ENCODE peak calls at places on chromosome 1, in five cellular contexts. One of them, this sample, is unnamed.

GRCh38 chr1:21781971-21782867 is 730 bp downstream of the USP48 start:
- DNase-seq in thoracic aorta: no peak
- DNase-seq in IMR-90: peak
- DNase-seq in cardiac muscle cell: peak
- DNase-seq in neural progenitor cell: peak
- DNase-seq in this sample: peak

GRCh38 chr1:101364370-101365120 is 127.7 kb downstream of the S1PR1 start:
- DNase-seq in thoracic aorta: no peak
- DNase-seq in IMR-90: peak
- DNase-seq in cardiac muscle cell: peak
- DNase-seq in neural progenitor cell: no peak
- DNase-seq in this sample: no peak

GRCh38 chr1:233289676-233290075 is 5.8 kb downstream of the PCNX2 start:
- DNase-seq in thoracic aorta: no peak
- DNase-seq in IMR-90: no peak
- DNase-seq in cardiac muscle cell: no peak
- DNase-seq in neural progenitor cell: peak
- DNase-seq in this sample: no peak

GRCh38 chr1:25148673-25149300 is 83.5 kb downstream of the SYF2 start:
- DNase-seq in thoracic aorta: no peak
- DNase-seq in IMR-90: no peak
- DNase-seq in cardiac muscle cell: no peak
- DNase-seq in neural progenitor cell: peak
- DNase-seq in this sample: peak

GRCh38 chr1:36354486-36354885 is 31.0 kb upstream of the EVA1B start:
- DNase-seq in thoracic aorta: no peak
- DNase-seq in IMR-90: no peak
- DNase-seq in cardiac muscle cell: no peak
- DNase-seq in neural progenitor cell: no peak
- DNase-seq in this sample: no peak

GRCh38 chr1:159889821-159890252 is 10.1 kb downstream of the CFAP45 start:
- DNase-seq in thoracic aorta: no peak
- DNase-seq in IMR-90: peak
- DNase-seq in cardiac muscle cell: no peak
- DNase-seq in neural progenitor cell: peak
- DNase-seq in this sample: peak

GRCh38 chr1:204493145-204493881 is 1.3 kb downstream of the PIK3C2B start:
- DNase-seq in thoracic aorta: no peak
- DNase-seq in IMR-90: peak
- DNase-seq in cardiac muscle cell: peak
- DNase-seq in neural progenitor cell: peak
- DNase-seq in this sample: peak

GRCh38 chr1:84062496-84062895 is 63.6 kb upstream of the TTLL7 start:
- DNase-seq in thoracic aorta: no peak
- DNase-seq in IMR-90: no peak
- DNase-seq in cardiac muscle cell: no peak
- DNase-seq in neural progenitor cell: no peak
- DNase-seq in this sample: no peak

GRCh38 chr1:223742861-223743517 is 30.6 kb downstream of the CAPN2 start:
- DNase-seq in thoracic aorta: no peak
- DNase-seq in IMR-90: no peak
- DNase-seq in cardiac muscle cell: no peak
- DNase-seq in neural progenitor cell: no peak
- DNase-seq in this sample: peak

GRCh38 chr1:147892731-147893214 is 9.8 kb upstream of the GJA8 start:
- DNase-seq in thoracic aorta: no peak
- DNase-seq in IMR-90: peak
- DNase-seq in cardiac muscle cell: peak
- DNase-seq in neural progenitor cell: peak
- DNase-seq in this sample: peak

GRCh38 chr1:26132128-26132824 is 20.7 kb downstream of the PDIK1L start:
- DNase-seq in thoracic aorta: no peak
- DNase-seq in IMR-90: no peak
- DNase-seq in cardiac muscle cell: no peak
- DNase-seq in neural progenitor cell: no peak
- DNase-seq in this sample: no peak

GRCh38 chr1:35717911-35718476 is 690 bp downstream of the C1orf216 start:
- DNase-seq in thoracic aorta: no peak
- DNase-seq in IMR-90: peak
- DNase-seq in cardiac muscle cell: peak
- DNase-seq in neural progenitor cell: peak
- DNase-seq in this sample: peak

GRCh38 chr1:240611619-240612490 is at the start of gene GREM2:
- DNase-seq in thoracic aorta: no peak
- DNase-seq in IMR-90: peak
- DNase-seq in cardiac muscle cell: peak
- DNase-seq in neural progenitor cell: peak
- DNase-seq in this sample: peak

GRCh38 chr1:21691739-21692138 is 22.6 kb upstream of the RAP1GAP start:
- DNase-seq in thoracic aorta: no peak
- DNase-seq in IMR-90: no peak
- DNase-seq in cardiac muscle cell: no peak
- DNase-seq in neural progenitor cell: no peak
- DNase-seq in this sample: peak

GRCh38 chr1:63662846-63663245 is 69.6 kb downstream of the PGM1 start:
- DNase-seq in thoracic aorta: no peak
- DNase-seq in IMR-90: peak
- DNase-seq in cardiac muscle cell: no peak
- DNase-seq in neural progenitor cell: no peak
- DNase-seq in this sample: peak

GRCh38 chr1:162543228-162543627 is 18.3 kb upstream of the UAP1 start:
- DNase-seq in thoracic aorta: no peak
- DNase-seq in IMR-90: no peak
- DNase-seq in cardiac muscle cell: no peak
- DNase-seq in neural progenitor cell: no peak
- DNase-seq in this sample: no peak

GRCh38 chr1:156619582-156619955 is 354 bp downstream of the HAPLN2 start:
- DNase-seq in thoracic aorta: no peak
- DNase-seq in IMR-90: no peak
- DNase-seq in cardiac muscle cell: no peak
- DNase-seq in neural progenitor cell: no peak
- DNase-seq in this sample: no peak
- TF ChIP-seq CTCF in thoracic aorta: no peak
- TF ChIP-seq CTCF in IMR-90: no peak
- TF ChIP-seq CTCF in cardiac muscle cell: no peak
- TF ChIP-seq CTCF in neural progenitor cell: no peak
- TF ChIP-seq CTCF in this sample: no peak

DNA sequence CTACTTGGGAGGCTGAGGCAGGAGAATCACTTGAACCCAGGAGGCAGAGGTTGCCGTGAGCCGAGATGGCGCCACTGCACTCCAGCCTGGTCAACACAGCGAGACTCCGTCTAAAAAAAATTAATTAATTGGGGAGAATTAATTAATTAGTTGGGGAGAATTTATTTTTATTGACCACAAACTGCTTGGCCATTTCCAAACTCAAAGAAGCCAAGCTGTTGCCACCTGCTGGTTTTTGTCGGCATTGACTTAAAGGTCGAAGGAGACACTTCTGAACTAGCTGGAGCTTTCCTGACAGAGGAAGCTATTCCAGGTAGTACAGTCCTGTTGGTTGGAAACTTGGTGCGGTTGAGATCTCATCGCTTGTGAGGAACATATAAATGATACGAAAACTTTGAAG is 13.1 kb downstream of the MAP1LC3C start:
- DNase-seq in thoracic aorta: no peak
- DNase-seq in IMR-90: peak
- DNase-seq in cardiac muscle cell: peak
- DNase-seq in neural progenitor cell: peak
- DNase-seq in this sample: peak
- H3K4me3 ChIP-seq in thoracic aorta: no peak
- H3K4me3 ChIP-seq in IMR-90: no peak
- H3K4me3 ChIP-seq in cardiac muscle cell: no peak
- H3K4me3 ChIP-seq in neural progenitor cell: no peak
- H3K4me3 ChIP-seq in this sample: no peak

GRCh38 chr1:209076688-209077087 is 506.8 kb upstream of the CAMK1G start:
- DNase-seq in thoracic aorta: no peak
- DNase-seq in IMR-90: no peak
- DNase-seq in cardiac muscle cell: no peak
- DNase-seq in neural progenitor cell: no peak
- DNase-seq in this sample: no peak
- TF ChIP-seq CTCF in thoracic aorta: no peak
- TF ChIP-seq CTCF in IMR-90: no peak
- TF ChIP-seq CTCF in cardiac muscle cell: no peak
- TF ChIP-seq CTCF in neural progenitor cell: peak
- TF ChIP-seq CTCF in this sample: no peak

DNA sequence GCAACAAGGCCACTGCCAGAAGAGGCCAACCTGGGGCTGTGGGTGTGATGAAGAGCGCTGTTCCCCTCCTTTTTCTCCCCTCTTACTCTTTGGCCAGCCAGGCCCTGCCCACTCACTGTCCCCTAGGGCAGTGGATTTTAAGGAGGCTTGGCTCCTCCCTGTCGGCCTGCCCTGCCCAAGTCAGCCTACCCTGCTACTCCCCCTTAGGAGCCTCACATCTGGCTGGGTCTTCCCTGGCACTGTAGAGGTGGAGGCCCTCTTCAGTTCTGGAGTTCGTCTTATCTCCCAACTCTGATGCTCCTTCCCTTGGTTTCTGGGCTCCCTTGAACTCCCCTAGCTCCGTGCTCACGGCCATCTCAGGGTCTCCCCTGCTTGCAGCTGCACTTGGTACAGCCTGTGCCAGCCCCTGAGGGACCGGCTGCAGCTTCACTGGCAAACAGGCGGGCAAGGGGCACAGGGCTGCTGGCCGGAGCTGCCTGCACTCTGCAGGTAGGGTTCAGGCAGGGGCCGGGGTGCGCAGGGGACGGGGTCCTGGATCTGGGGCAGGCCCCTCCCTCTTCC is 4.0 kb downstream of the AMPD2 start:
- DNase-seq in thoracic aorta: no peak
- DNase-seq in IMR-90: no peak
- DNase-seq in cardiac muscle cell: no peak
- DNase-seq in neural progenitor cell: no peak
- DNase-seq in this sample: no peak
- H3K4me3 ChIP-seq in thoracic aorta: peak
- H3K4me3 ChIP-seq in IMR-90: no peak
- H3K4me3 ChIP-seq in cardiac muscle cell: no peak
- H3K4me3 ChIP-seq in neural progenitor cell: no peak
- H3K4me3 ChIP-seq in this sample: peak

DNA sequence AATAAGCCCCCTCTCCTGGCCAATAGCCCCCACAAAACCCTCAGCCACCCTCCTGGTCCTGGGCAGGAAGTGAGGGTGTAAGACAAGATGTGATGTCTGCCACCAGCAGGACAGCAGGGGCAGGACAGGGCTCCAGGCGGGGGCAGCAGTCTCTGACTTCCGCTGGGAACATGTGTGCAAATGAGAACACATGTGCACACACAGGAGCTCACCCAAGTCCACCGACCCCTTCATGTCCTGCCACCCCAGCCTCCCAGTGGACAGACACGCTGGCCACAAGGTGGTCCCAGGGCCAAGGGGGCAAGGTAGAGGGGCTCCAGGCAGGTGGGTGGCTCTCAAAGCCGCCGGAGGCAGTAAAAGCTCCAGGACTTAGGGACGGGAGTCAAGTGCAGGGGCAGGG is 60.1 kb downstream of the KCNAB2 start:
- DNase-seq in thoracic aorta: no peak
- DNase-seq in IMR-90: no peak
- DNase-seq in cardiac muscle cell: no peak
- DNase-seq in neural progenitor cell: no peak
- DNase-seq in this sample: no peak
- TF ChIP-seq CTCF in thoracic aorta: no peak
- TF ChIP-seq CTCF in IMR-90: no peak
- TF ChIP-seq CTCF in cardiac muscle cell: no peak
- TF ChIP-seq CTCF in neural progenitor cell: no peak
- TF ChIP-seq CTCF in this sample: no peak

DNA sequence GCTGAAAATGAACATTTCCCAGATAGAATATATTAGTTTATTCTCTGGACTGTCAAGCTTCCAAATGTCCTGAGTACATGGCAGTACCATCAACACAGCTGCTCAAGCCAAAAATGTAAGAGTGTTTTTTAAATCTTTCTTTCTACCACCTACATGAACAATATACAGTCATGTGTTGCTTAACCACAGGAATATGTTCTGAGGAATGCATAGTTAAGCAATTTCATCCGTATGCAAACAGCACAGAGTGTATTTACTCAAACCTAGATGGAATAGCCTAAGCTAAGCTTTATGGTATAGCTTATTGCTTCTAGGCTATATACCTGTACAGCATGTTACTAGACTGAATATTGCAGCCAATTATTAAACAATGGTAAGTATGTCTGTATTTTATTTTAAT is 561.9 kb upstream of the ADGRL4 start:
- DNase-seq in thoracic aorta: no peak
- DNase-seq in IMR-90: peak
- DNase-seq in cardiac muscle cell: no peak
- DNase-seq in neural progenitor cell: no peak
- DNase-seq in this sample: peak
- H3K4me3 ChIP-seq in thoracic aorta: no peak
- H3K4me3 ChIP-seq in IMR-90: no peak
- H3K4me3 ChIP-seq in cardiac muscle cell: no peak
- H3K4me3 ChIP-seq in neural progenitor cell: no peak
- H3K4me3 ChIP-seq in this sample: no peak

GRCh38 chr1:154765970-154766369 is 104.1 kb downstream of the KCNN3 start:
- DNase-seq in thoracic aorta: no peak
- DNase-seq in IMR-90: peak
- DNase-seq in cardiac muscle cell: peak
- DNase-seq in neural progenitor cell: peak
- DNase-seq in this sample: peak
- TF ChIP-seq CTCF in thoracic aorta: no peak
- TF ChIP-seq CTCF in IMR-90: peak
- TF ChIP-seq CTCF in cardiac muscle cell: peak
- TF ChIP-seq CTCF in neural progenitor cell: peak
- TF ChIP-seq CTCF in this sample: peak

GRCh38 chr1:39407889-39408640 is 83.4 kb upstream of the BMP8A start:
- DNase-seq in thoracic aorta: no peak
- DNase-seq in IMR-90: no peak
- DNase-seq in cardiac muscle cell: no peak
- DNase-seq in neural progenitor cell: peak
- DNase-seq in this sample: no peak

GRCh38 chr1:39408641-39409054 is 82.8 kb upstream of the BMP8A start:
- DNase-seq in thoracic aorta: peak
- DNase-seq in IMR-90: peak
- DNase-seq in cardiac muscle cell: peak
- DNase-seq in neural progenitor cell: peak
- DNase-seq in this sample: peak

GRCh38 chr1:39406533-39407478 is 84.6 kb upstream of the BMP8A start:
- DNase-seq in thoracic aorta: no peak
- DNase-seq in IMR-90: peak
- DNase-seq in cardiac muscle cell: no peak
- DNase-seq in neural progenitor cell: peak
- DNase-seq in this sample: peak

GRCh38 chr1:39409055-39409816 is 82.2 kb upstream of the BMP8A start:
- DNase-seq in thoracic aorta: no peak
- DNase-seq in IMR-90: peak
- DNase-seq in cardiac muscle cell: peak
- DNase-seq in neural progenitor cell: peak
- DNase-seq in this sample: peak

GRCh38 chr1:39407496-39407888 is 83.9 kb upstream of the BMP8A start:
- DNase-seq in thoracic aorta: no peak
- DNase-seq in IMR-90: no peak
- DNase-seq in cardiac muscle cell: no peak
- DNase-seq in neural progenitor cell: peak
- DNase-seq in this sample: no peak
- H3K4me3 ChIP-seq in thoracic aorta: peak
- H3K4me3 ChIP-seq in IMR-90: no peak
- H3K4me3 ChIP-seq in cardiac muscle cell: no peak
- H3K4me3 ChIP-seq in neural progenitor cell: peak
- H3K4me3 ChIP-seq in this sample: no peak

DNA sequence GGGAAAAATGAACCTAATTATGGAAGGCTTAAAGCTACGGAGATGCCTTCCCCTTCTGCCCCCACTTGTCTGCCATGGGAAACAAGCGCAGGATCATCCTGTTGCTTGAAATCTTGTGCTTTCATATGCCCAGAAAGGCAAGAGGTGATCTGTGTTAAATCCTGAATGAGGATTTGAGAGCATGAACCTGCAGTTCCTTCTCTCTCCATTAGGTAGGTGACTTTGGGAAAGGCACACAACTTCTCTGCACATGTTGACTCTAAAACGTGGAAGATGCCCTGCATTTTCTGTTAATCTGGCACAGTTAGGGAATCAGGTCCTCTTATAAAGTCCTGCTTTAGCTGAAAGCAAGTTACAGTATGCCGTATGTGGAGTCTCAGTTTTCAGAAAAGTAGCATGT is 46.6 kb upstream of the MTR start:
- DNase-seq in thoracic aorta: no peak
- DNase-seq in IMR-90: no peak
- DNase-seq in cardiac muscle cell: no peak
- DNase-seq in neural progenitor cell: peak
- DNase-seq in this sample: no peak
- TF ChIP-seq CTCF in thoracic aorta: peak
- TF ChIP-seq CTCF in IMR-90: no peak
- TF ChIP-seq CTCF in cardiac muscle cell: no peak
- TF ChIP-seq CTCF in neural progenitor cell: peak
- TF ChIP-seq CTCF in this sample: peak

This sample was measured in fibroblast of pulmonary artery.